ENCODE peak calls at places on chromosomes 12 and 14, in seven cellular contexts. One of them, this sample, is unnamed.

GRCh38 chr12:60337865-60338549 is 742.2 kb downstream of the SLC16A7 start:
- DNase-seq in PC-3: no peak
- DNase-seq in left ventricle myocardium inferior: no peak
- DNase-seq in cardiac muscle cell: no peak
- DNase-seq in coronary artery: no peak
- DNase-seq in ascending aorta: no peak
- DNase-seq in A549: no peak
- DNase-seq in this sample: no peak

GRCh38 chr14:89294060-89294459 is 123.0 kb downstream of the FOXN3 start:
- DNase-seq in cardiac muscle cell: no peak
- DNase-seq in PC-3: no peak
- DNase-seq in ascending aorta: no peak
- DNase-seq in left ventricle myocardium inferior: peak
- DNase-seq in coronary artery: no peak
- DNase-seq in A549: no peak
- DNase-seq in this sample: no peak

GRCh38 chr12:117155278-117156060 is 34.8 kb downstream of the FBXO21 start:
- DNase-seq in cardiac muscle cell: peak
- DNase-seq in A549: peak
- DNase-seq in PC-3: peak
- DNase-seq in ascending aorta: no peak
- DNase-seq in left ventricle myocardium inferior: peak
- DNase-seq in coronary artery: no peak
- DNase-seq in this sample: peak

GRCh38 chr12:131089526-131090253 is 136.0 kb downstream of the ADGRD1 start:
- DNase-seq in left ventricle myocardium inferior: no peak
- DNase-seq in PC-3: no peak
- DNase-seq in cardiac muscle cell: no peak
- DNase-seq in coronary artery: peak
- DNase-seq in A549: no peak
- DNase-seq in ascending aorta: no peak
- DNase-seq in this sample: no peak

GRCh38 chr14:76720382-76720813 is 40.9 kb upstream of the VASH1 start:
- DNase-seq in A549: no peak
- DNase-seq in ascending aorta: no peak
- DNase-seq in PC-3: no peak
- DNase-seq in coronary artery: no peak
- DNase-seq in cardiac muscle cell: peak
- DNase-seq in left ventricle myocardium inferior: peak
- DNase-seq in this sample: no peak

GRCh38 chr14:88029500-88029899 is 24.6 kb downstream of the GPR65 start:
- DNase-seq in PC-3: peak
- DNase-seq in left ventricle myocardium inferior: no peak
- DNase-seq in cardiac muscle cell: no peak
- DNase-seq in coronary artery: no peak
- DNase-seq in A549: no peak
- DNase-seq in ascending aorta: no peak
- DNase-seq in this sample: no peak

GRCh38 chr12:76813972-76814371 is 50.1 kb downstream of the ZDHHC17 start:
- DNase-seq in ascending aorta: no peak
- DNase-seq in left ventricle myocardium inferior: no peak
- DNase-seq in cardiac muscle cell: no peak
- DNase-seq in PC-3: no peak
- DNase-seq in A549: no peak
- DNase-seq in coronary artery: no peak
- DNase-seq in this sample: no peak

GRCh38 chr12:45727994-45728624 is 1.4 kb upstream of the ARID2 start:
- DNase-seq in coronary artery: no peak
- DNase-seq in cardiac muscle cell: no peak
- DNase-seq in left ventricle myocardium inferior: no peak
- DNase-seq in ascending aorta: no peak
- DNase-seq in A549: no peak
- DNase-seq in PC-3: no peak
- DNase-seq in this sample: no peak

GRCh38 chr12:121697093-121697698 is 15.4 kb upstream of the TMEM120B start:
- DNase-seq in A549: peak
- DNase-seq in ascending aorta: no peak
- DNase-seq in PC-3: peak
- DNase-seq in coronary artery: no peak
- DNase-seq in left ventricle myocardium inferior: no peak
- DNase-seq in cardiac muscle cell: peak
- DNase-seq in this sample: no peak

GRCh38 chr12:6548556-6549378 is 7.1 kb downstream of the IFFO1 start:
- DNase-seq in cardiac muscle cell: peak
- DNase-seq in PC-3: peak
- DNase-seq in coronary artery: peak
- DNase-seq in ascending aorta: no peak
- DNase-seq in A549: peak
- DNase-seq in left ventricle myocardium inferior: no peak
- DNase-seq in this sample: no peak

GRCh38 chr14:99808515-99808914 is 15.3 kb downstream of the EML1 start:
- DNase-seq in coronary artery: no peak
- DNase-seq in left ventricle myocardium inferior: no peak
- DNase-seq in PC-3: no peak
- DNase-seq in ascending aorta: no peak
- DNase-seq in cardiac muscle cell: peak
- DNase-seq in A549: no peak
- DNase-seq in this sample: no peak

GRCh38 chr14:99808133-99808505 is 14.9 kb downstream of the EML1 start:
- DNase-seq in cardiac muscle cell: no peak
- DNase-seq in left ventricle myocardium inferior: no peak
- DNase-seq in ascending aorta: no peak
- DNase-seq in PC-3: no peak
- DNase-seq in coronary artery: no peak
- DNase-seq in A549: no peak
- DNase-seq in this sample: no peak

GRCh38 chr14:99806841-99807240 is 13.6 kb downstream of the EML1 start:
- DNase-seq in ascending aorta: no peak
- DNase-seq in coronary artery: peak
- DNase-seq in cardiac muscle cell: no peak
- DNase-seq in A549: no peak
- DNase-seq in PC-3: no peak
- DNase-seq in left ventricle myocardium inferior: no peak
- DNase-seq in this sample: no peak

GRCh38 chr14:99806040-99806439 is 12.8 kb downstream of the EML1 start:
- DNase-seq in coronary artery: peak
- DNase-seq in PC-3: no peak
- DNase-seq in ascending aorta: no peak
- DNase-seq in left ventricle myocardium inferior: no peak
- DNase-seq in A549: no peak
- DNase-seq in cardiac muscle cell: no peak
- DNase-seq in this sample: no peak

DNA sequence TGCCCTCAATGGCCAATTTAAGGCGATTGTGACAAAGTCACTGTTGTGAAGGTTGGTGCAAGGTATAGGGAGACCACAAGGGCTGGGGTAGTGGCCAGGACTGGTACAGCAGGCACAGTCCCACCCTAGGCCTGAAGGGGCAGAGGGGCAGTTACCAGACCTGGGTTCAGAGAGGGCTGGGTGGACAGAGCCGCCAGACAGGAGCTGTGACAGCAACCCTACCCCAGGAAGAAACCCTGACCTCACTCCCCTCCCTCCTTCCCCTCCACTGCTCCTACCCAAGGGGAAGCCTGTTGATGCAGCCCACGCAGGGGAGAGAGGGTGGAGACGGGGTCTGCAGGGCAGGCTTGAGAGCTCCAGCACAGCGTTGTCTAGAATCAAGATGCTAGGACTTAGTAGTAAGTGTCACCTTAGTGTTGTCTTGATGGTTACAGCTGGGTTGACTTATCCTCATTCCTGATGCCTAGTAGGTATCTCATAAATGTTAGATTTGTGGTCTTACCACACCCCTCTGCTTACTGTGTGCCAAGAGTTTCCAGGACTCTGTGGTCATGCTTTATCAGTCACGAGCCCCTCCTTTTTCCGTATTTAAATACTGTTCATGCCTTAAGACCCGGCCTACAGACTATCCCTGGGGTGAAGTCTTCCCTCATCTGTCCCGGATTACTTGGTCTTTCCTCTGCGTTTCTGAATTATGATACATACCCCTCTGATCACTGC is 14.4 kb downstream of the EML1 start:
- DNase-seq in cardiac muscle cell: peak
- DNase-seq in ascending aorta: no peak
- DNase-seq in left ventricle myocardium inferior: no peak
- DNase-seq in coronary artery: peak
- DNase-seq in PC-3: peak
- DNase-seq in A549: peak
- DNase-seq in this sample: no peak
- TF ChIP-seq CTCF in cardiac muscle cell: no peak
- TF ChIP-seq CTCF in ascending aorta: no peak
- TF ChIP-seq CTCF in left ventricle myocardium inferior: no peak
- TF ChIP-seq CTCF in coronary artery: no peak
- TF ChIP-seq CTCF in PC-3: no peak
- TF ChIP-seq CTCF in A549: no peak
- TF ChIP-seq CTCF in this sample: no peak

GRCh38 chr14:55583942-55584468 is 4.0 kb downstream of the KTN1 start:
- DNase-seq in cardiac muscle cell: no peak
- DNase-seq in PC-3: no peak
- DNase-seq in left ventricle myocardium inferior: no peak
- DNase-seq in coronary artery: no peak
- DNase-seq in A549: no peak
- DNase-seq in ascending aorta: no peak
- DNase-seq in this sample: no peak

GRCh38 chr14:55587847-55588246 is 7.8 kb downstream of the KTN1 start:
- DNase-seq in cardiac muscle cell: no peak
- DNase-seq in PC-3: no peak
- DNase-seq in coronary artery: no peak
- DNase-seq in ascending aorta: no peak
- DNase-seq in left ventricle myocardium inferior: no peak
- DNase-seq in A549: no peak
- DNase-seq in this sample: no peak

GRCh38 chr14:55586411-55586810 is 6.4 kb downstream of the KTN1 start:
- DNase-seq in left ventricle myocardium inferior: no peak
- DNase-seq in ascending aorta: no peak
- DNase-seq in coronary artery: no peak
- DNase-seq in A549: no peak
- DNase-seq in cardiac muscle cell: no peak
- DNase-seq in PC-3: no peak
- DNase-seq in this sample: no peak

GRCh38 chr14:55588259-55588699 is 8.3 kb downstream of the KTN1 start:
- DNase-seq in PC-3: peak
- DNase-seq in cardiac muscle cell: no peak
- DNase-seq in ascending aorta: no peak
- DNase-seq in left ventricle myocardium inferior: no peak
- DNase-seq in A549: no peak
- DNase-seq in coronary artery: no peak
- DNase-seq in this sample: no peak

DNA sequence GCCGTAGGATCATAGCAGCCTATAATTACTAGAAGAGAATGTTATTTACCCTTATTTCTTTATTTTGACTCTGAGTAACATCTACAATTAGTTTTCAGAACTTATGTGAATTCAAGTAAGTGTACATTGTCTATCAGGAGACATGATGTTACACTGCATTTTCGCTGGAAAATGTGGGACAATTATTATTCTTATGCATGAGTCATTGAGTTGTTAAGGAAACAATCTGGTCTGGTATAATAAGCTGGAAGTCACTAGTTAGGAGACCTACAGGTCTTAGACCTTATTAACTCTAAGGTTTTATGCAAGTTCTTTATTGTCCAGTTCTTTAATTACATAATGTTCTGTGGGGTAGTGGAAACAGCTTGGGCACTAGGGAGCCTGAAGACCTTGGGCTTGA is 5.8 kb downstream of the KTN1 start:
- DNase-seq in ascending aorta: no peak
- DNase-seq in A549: no peak
- DNase-seq in coronary artery: no peak
- DNase-seq in cardiac muscle cell: peak
- DNase-seq in PC-3: peak
- DNase-seq in left ventricle myocardium inferior: no peak
- DNase-seq in this sample: no peak
- H3K4me3 ChIP-seq in ascending aorta: no peak
- H3K4me3 ChIP-seq in A549: no peak
- H3K4me3 ChIP-seq in coronary artery: no peak
- H3K4me3 ChIP-seq in cardiac muscle cell: no peak
- H3K4me3 ChIP-seq in PC-3: no peak
- H3K4me3 ChIP-seq in left ventricle myocardium inferior: no peak
- H3K4me3 ChIP-seq in this sample: no peak

DNA sequence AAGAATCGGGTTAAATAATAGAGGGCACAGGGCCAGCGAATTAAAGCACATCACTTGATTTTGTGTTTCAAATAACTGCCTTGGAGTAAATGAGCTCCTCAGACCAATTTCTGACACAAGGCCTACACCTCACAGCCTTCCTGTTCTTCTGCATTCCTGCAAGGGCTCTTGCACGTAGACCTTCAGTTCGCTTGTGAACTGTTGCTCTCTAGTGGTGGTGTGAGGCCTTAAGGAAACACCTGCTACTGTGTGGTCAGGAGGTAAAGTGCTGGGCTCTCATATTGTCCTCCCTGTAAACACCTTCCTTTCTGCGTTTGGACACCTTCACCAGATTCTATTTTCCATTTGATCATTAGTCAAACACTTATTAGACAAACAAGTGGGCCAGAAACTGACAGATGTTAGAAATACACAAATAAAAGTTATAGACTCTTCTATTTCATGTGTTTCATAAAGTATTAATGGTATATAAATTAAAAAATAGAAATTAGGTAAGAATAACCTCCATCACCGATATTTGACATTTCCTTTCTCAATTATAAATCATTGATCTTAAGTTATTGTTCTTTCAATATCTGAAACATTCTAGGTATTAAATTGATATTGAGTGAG is 29.2 kb upstream of the KLRF1 start:
- DNase-seq in coronary artery: no peak
- DNase-seq in cardiac muscle cell: peak
- DNase-seq in left ventricle myocardium inferior: no peak
- DNase-seq in PC-3: peak
- DNase-seq in A549: peak
- DNase-seq in ascending aorta: no peak
- DNase-seq in this sample: peak
- TF ChIP-seq CTCF in coronary artery: no peak
- TF ChIP-seq CTCF in cardiac muscle cell: peak
- TF ChIP-seq CTCF in left ventricle myocardium inferior: peak
- TF ChIP-seq CTCF in PC-3: peak
- TF ChIP-seq CTCF in A549: peak
- TF ChIP-seq CTCF in ascending aorta: no peak
- TF ChIP-seq CTCF in this sample: peak

GRCh38 chr12:71948390-71948789 is 9.7 kb downstream of the TPH2 start:
- DNase-seq in A549: no peak
- DNase-seq in left ventricle myocardium inferior: no peak
- DNase-seq in PC-3: no peak
- DNase-seq in ascending aorta: no peak
- DNase-seq in cardiac muscle cell: no peak
- DNase-seq in coronary artery: no peak
- DNase-seq in this sample: no peak
- H3K4me3 ChIP-seq in A549: no peak
- H3K4me3 ChIP-seq in left ventricle myocardium inferior: no peak
- H3K4me3 ChIP-seq in PC-3: no peak
- H3K4me3 ChIP-seq in ascending aorta: no peak
- H3K4me3 ChIP-seq in cardiac muscle cell: no peak
- H3K4me3 ChIP-seq in coronary artery: no peak
- H3K4me3 ChIP-seq in this sample: no peak

DNA sequence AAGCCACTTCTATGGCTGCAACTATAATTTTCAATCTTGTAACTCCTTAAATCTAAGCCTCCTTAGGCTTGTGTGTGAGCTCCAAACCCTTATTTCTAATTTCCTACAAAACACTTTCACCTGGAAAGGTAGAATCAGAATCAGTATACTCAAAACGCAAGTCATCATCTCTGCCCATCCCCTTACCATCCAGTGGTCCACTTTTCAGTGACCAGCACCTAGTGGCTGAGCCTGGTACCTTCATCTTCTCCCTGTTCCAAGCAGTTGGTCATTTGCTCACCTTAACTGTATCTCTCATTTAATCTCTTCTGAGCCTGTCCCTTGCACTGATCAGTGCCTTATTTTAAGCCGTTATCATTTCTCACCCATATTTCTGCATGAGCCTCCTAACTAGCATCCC is 107.9 kb downstream of the PPM1H start:
- DNase-seq in coronary artery: no peak
- DNase-seq in A549: peak
- DNase-seq in left ventricle myocardium inferior: no peak
- DNase-seq in ascending aorta: no peak
- DNase-seq in cardiac muscle cell: no peak
- DNase-seq in PC-3: peak
- DNase-seq in this sample: no peak
- TF ChIP-seq CTCF in coronary artery: no peak
- TF ChIP-seq CTCF in A549: no peak
- TF ChIP-seq CTCF in left ventricle myocardium inferior: no peak
- TF ChIP-seq CTCF in ascending aorta: no peak
- TF ChIP-seq CTCF in cardiac muscle cell: no peak
- TF ChIP-seq CTCF in PC-3: peak
- TF ChIP-seq CTCF in this sample: peak

This sample was measured in epithelial cell of proximal tubule.